ENCODE peak calls at places on chromosomes 1 and 21, in five cellular contexts. C is stimulated activated CD8-positive, alpha-beta memory T cell treated with anti-CD3 and anti-CD28 coated beads, Interleukin-2, amount 100 ng/mL, for 48 hours; J is iPS-NIHi11; S is fibroblast of the aortic adventitia; Z is endothelial cell of umbilical vein. H is an unnamed sample.

GRCh38 chr21:45512626-45513002 is 29.6 kb downstream of the SLC19A1 start:
- DNase-seq in C (no peak), J (no peak), S (no peak), Z (no peak), H (no peak)

GRCh38 chr1:246784621-246785535 is 60.7 kb downstream of the SCCPDH start:
- DNase-seq in C (no peak), J (no peak), S (peak; percentile 57), Z (peak; percentile 77), H (peak; percentile 72)

GRCh38 chr1:241627453-241628329 is 12.5 kb downstream of the CHML start:
- DNase-seq in C (no peak), J (peak; percentile 26), S (peak; percentile 87), Z (peak; percentile 72), H (no peak)

GRCh38 chr1:57485643-57486042 is 61.8 kb upstream of the DAB1 start:
- DNase-seq in C (no peak), J (no peak), S (peak; percentile 71), Z (peak; percentile 19), H (no peak)

GRCh38 chr1:224162768-224163167 is 20.3 kb upstream of the DEGS1 start:
- DNase-seq in C (no peak), J (no peak), S (no peak), Z (no peak), H (no peak)

GRCh38 chr21:31630062-31630711 is 29.3 kb upstream of the SOD1 start:
- DNase-seq in C (no peak), J (peak; percentile 26), S (peak; percentile 82), Z (peak; percentile 96), H (peak; percentile 91)

GRCh38 chr1:23581219-23581618 is 21.9 kb upstream of the ID3 start:
- DNase-seq in C (no peak), J (no peak), S (no peak), Z (peak; percentile 85), H (peak; percentile 63)

GRCh38 chr1:206678490-206678889 is 6.2 kb upstream of the MAPKAPK2 start:
- DNase-seq in C (no peak), J (no peak), S (no peak), Z (no peak), H (no peak)

GRCh38 chr1:175520186-175520585 is 223.2 kb downstream of the TNR start:
- DNase-seq in C (no peak), J (no peak), S (peak; percentile 21), Z (peak; percentile 87), H (peak; percentile 32)

GRCh38 chr1:104264506-104264905 is 514.8 kb downstream of the AMY1C start:
- DNase-seq in C (no peak), J (no peak), S (no peak), Z (no peak), H (no peak)

GRCh38 chr1:223820976-223821375 is 24.8 kb downstream of the TP53BP2 start:
- DNase-seq in C (no peak), J (no peak), S (peak; percentile 42), Z (no peak), H (no peak)

GRCh38 chr1:8297245-8297644 is 20.7 kb upstream of the SLC45A1 start:
- DNase-seq in C (no peak), J (no peak), S (no peak), Z (no peak), H (no peak)

GRCh38 chr1:108843390-108844188 is 13.3 kb downstream of the AKNAD1 start:
- DNase-seq in C (no peak), J (no peak), S (peak; percentile 21), Z (no peak), H (no peak)

GRCh38 chr1:1355376-1355775 is 3.0 kb downstream of the MXRA8 start:
- DNase-seq in C (no peak), J (no peak), S (no peak), Z (no peak), H (no peak)

GRCh38 chr21:35448876-35449599 is 399.9 kb upstream of the RUNX1 start:
- DNase-seq in C (no peak), J (no peak), S (no peak), Z (no peak), H (no peak)

GRCh38 chr1:234713440-234713839 is 103.5 kb upstream of the IRF2BP2 start:
- DNase-seq in C (no peak), J (no peak), S (no peak), Z (no peak), H (no peak)

GRCh38 chr1:201562257-201562656 is 23.3 kb downstream of the NAV1 start:
- DNase-seq in C (no peak), J (no peak), S (peak; percentile 95), Z (no peak), H (no peak)

GRCh38 chr1:162003061-162003824 is 20.4 kb downstream of the OLFML2B start:
- DNase-seq in C (no peak), J (no peak), S (peak; percentile 93), Z (no peak), H (no peak)

GRCh38 chr1:19229229-19229628 is 19.2 kb upstream of the UBR4 start:
- DNase-seq in C (no peak), J (no peak), S (no peak), Z (no peak), H (no peak)

GRCh38 chr1:42945171-42945570 is 13.5 kb downstream of the SLC2A1 start:
- DNase-seq in C (no peak), J (no peak), S (no peak), Z (no peak), H (no peak)